ENCODE peak calls at places on chromosomes 6 and 20, in nine cellular contexts. S, O, G, B, H, Z, I, X and V are unnamed samples.

GRCh38 chr6:52284131-52284459 is 447 bp downstream of the MCM3 start:
- DNase-seq in S (peak; percentile 16), O (no peak), G (peak; percentile 90), B (peak; percentile 20), H (peak; percentile 10), Z (no peak), I (peak; percentile 41), X (peak; percentile 9), V (no peak)

GRCh38 chr20:15214051-15214450 is 876.6 kb upstream of the FLRT3 start:
- DNase-seq in S (no peak), O (no peak), G (no peak), B (no peak), H (no peak), Z (no peak), I (no peak), X (no peak), V (no peak)

GRCh38 chr6:33075568-33076405 is at the start of gene HLA-DPB1:
- DNase-seq in S (peak; percentile 90), O (peak; percentile 28), G (peak; percentile 40), B (no peak), H (peak; percentile 59), Z (peak; percentile 18), I (no peak), X (peak; percentile 34), V (peak; percentile 79)

GRCh38 chr6:158548418-158549161 is 11.3 kb upstream of the TMEM181 start:
- DNase-seq in S (no peak), O (no peak), G (peak; percentile 41), B (no peak), H (no peak), Z (no peak), I (no peak), X (no peak), V (no peak)

GRCh38 chr6:75892384-75892783 is 143.3 kb downstream of the MYO6 start:
- DNase-seq in S (no peak), O (no peak), G (no peak), B (no peak), H (no peak), Z (no peak), I (no peak), X (no peak), V (no peak)

GRCh38 chr6:1079525-1079924 is 232.4 kb upstream of the FOXQ1 start:
- DNase-seq in S (no peak), O (no peak), G (no peak), B (no peak), H (no peak), Z (no peak), I (no peak), X (no peak), V (no peak)

GRCh38 chr6:35948725-35949124 is 27.8 kb upstream of the SRPK1 start:
- DNase-seq in S (no peak), O (no peak), G (peak; percentile 31), B (no peak), H (peak; percentile 12), Z (no peak), I (no peak), X (no peak), V (no peak)

GRCh38 chr6:128727500-128727899 is 155.4 kb upstream of the LAMA2 start:
- DNase-seq in S (no peak), O (no peak), G (no peak), B (no peak), H (no peak), Z (no peak), I (no peak), X (no peak), V (no peak)

GRCh38 chr20:64212750-64213149 is 42.8 kb upstream of the PCMTD2 start:
- DNase-seq in S (no peak), O (no peak), G (no peak), B (no peak), H (peak; percentile 63), Z (peak; percentile 2), I (peak; percentile 65), X (peak; percentile 65), V (peak; percentile 47)